ENCODE peak calls at places on chromosomes 7 and 10, in seven cellular contexts. One of them, this sample, is unnamed.

GRCh38 chr10:47255033-47255813 is 44.8 kb upstream of the GDF10 start:
- DNase-seq in cardiac muscle cell: no peak
- DNase-seq in neural progenitor cell: no peak
- DNase-seq in stomach: no peak
- DNase-seq in A549: no peak
- DNase-seq in GM23248: no peak
- DNase-seq in IMR-90: no peak
- DNase-seq in this sample: no peak

GRCh38 chr7:127514499-127514898 is 70.9 kb downstream of the GCC1 start:
- DNase-seq in stomach: no peak
- DNase-seq in A549: peak; percentile 31
- DNase-seq in neural progenitor cell: peak; percentile 56
- DNase-seq in cardiac muscle cell: peak; percentile 34
- DNase-seq in IMR-90: peak; percentile 39
- DNase-seq in GM23248: peak; percentile 54
- DNase-seq in this sample: peak; percentile 32

GRCh38 chr7:111633878-111634277 is 71.6 kb upstream of the IMMP2L start:
- DNase-seq in neural progenitor cell: no peak
- DNase-seq in GM23248: no peak
- DNase-seq in IMR-90: no peak
- DNase-seq in stomach: no peak
- DNase-seq in A549: no peak
- DNase-seq in cardiac muscle cell: no peak
- DNase-seq in this sample: no peak

GRCh38 chr10:86045896-86046295 is 320.7 kb downstream of the GRID1 start:
- DNase-seq in IMR-90: no peak
- DNase-seq in A549: no peak
- DNase-seq in cardiac muscle cell: no peak
- DNase-seq in neural progenitor cell: no peak
- DNase-seq in GM23248: no peak
- DNase-seq in stomach: no peak
- DNase-seq in this sample: no peak

GRCh38 chr10:99125879-99126278 is 109.8 kb downstream of the HPSE2 start:
- DNase-seq in cardiac muscle cell: peak; percentile 49
- DNase-seq in neural progenitor cell: no peak
- DNase-seq in GM23248: no peak
- DNase-seq in stomach: no peak
- DNase-seq in IMR-90: no peak
- DNase-seq in A549: no peak
- DNase-seq in this sample: no peak

GRCh38 chr7:49787980-49788379 is 14.5 kb downstream of the VWC2 start:
- DNase-seq in neural progenitor cell: no peak
- DNase-seq in A549: no peak
- DNase-seq in GM23248: no peak
- DNase-seq in stomach: no peak
- DNase-seq in IMR-90: no peak
- DNase-seq in cardiac muscle cell: no peak
- DNase-seq in this sample: no peak

GRCh38 chr7:101618916-101619315 is 10.2 kb downstream of the MYL10 start:
- DNase-seq in A549: no peak
- DNase-seq in GM23248: no peak
- DNase-seq in stomach: no peak
- DNase-seq in neural progenitor cell: no peak
- DNase-seq in IMR-90: no peak
- DNase-seq in cardiac muscle cell: no peak
- DNase-seq in this sample: no peak

GRCh38 chr7:115676080-115676479 is 354.5 kb downstream of the TFEC start:
- DNase-seq in cardiac muscle cell: no peak
- DNase-seq in stomach: no peak
- DNase-seq in neural progenitor cell: peak; percentile 40
- DNase-seq in A549: no peak
- DNase-seq in GM23248: peak; percentile 60
- DNase-seq in IMR-90: peak; percentile 66
- DNase-seq in this sample: no peak

GRCh38 chr7:5532520-5533335 is 109.1 kb upstream of the TNRC18 start:
- DNase-seq in IMR-90: no peak
- DNase-seq in A549: no peak
- DNase-seq in neural progenitor cell: peak; percentile 47
- DNase-seq in GM23248: peak; percentile 42
- DNase-seq in stomach: peak; percentile 78
- DNase-seq in cardiac muscle cell: peak; percentile 45
- DNase-seq in this sample: peak; percentile 93

GRCh38 chr7:148084138-148084537 is 506.4 kb upstream of the C7orf33 start:
- DNase-seq in IMR-90: peak; percentile 19
- DNase-seq in stomach: peak; percentile 52
- DNase-seq in GM23248: peak; percentile 49
- DNase-seq in A549: no peak
- DNase-seq in cardiac muscle cell: peak; percentile 77
- DNase-seq in neural progenitor cell: peak; percentile 80
- DNase-seq in this sample: peak; percentile 19

GRCh38 chr10:45375716-45376231 is 1.8 kb downstream of the ALOX5 start:
- DNase-seq in GM23248: no peak
- DNase-seq in IMR-90: no peak
- DNase-seq in stomach: no peak
- DNase-seq in cardiac muscle cell: no peak
- DNase-seq in A549: no peak
- DNase-seq in neural progenitor cell: no peak
- DNase-seq in this sample: no peak

GRCh38 chr7:27689045-27689877 is 26.6 kb upstream of the HIBADH start:
- DNase-seq in A549: no peak
- DNase-seq in cardiac muscle cell: peak; percentile 5
- DNase-seq in GM23248: peak; percentile 26
- DNase-seq in IMR-90: peak; percentile 31
- DNase-seq in stomach: no peak
- DNase-seq in neural progenitor cell: peak; percentile 65
- DNase-seq in this sample: peak; percentile 49

DNA sequence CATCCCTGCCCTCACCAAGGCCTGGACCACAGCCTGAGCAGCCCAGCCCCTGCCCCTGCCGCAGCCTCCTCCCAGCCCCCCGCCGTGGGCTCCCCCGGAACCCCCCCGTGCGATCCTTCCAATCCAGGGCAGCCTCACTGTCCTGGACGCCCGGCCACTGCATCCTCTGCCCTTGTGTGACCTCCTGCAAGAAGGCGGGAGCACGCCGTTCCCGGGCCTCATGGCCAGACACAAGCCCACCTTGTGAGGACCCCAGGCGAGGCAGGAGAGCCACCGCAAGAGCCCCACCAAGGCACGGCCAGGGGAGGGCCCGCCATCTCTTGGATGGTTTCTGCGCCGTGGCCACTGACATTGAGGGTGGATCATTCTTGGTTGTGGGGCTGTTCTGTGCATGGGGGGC is 7.8 kb upstream of the LFNG start:
- DNase-seq in cardiac muscle cell: no peak
- DNase-seq in GM23248: no peak
- DNase-seq in neural progenitor cell: no peak
- DNase-seq in IMR-90: no peak
- DNase-seq in stomach: no peak
- DNase-seq in A549: no peak
- DNase-seq in this sample: no peak
- H3K4me1 ChIP-seq in cardiac muscle cell: no peaks in the 10 kb centered on the region
- H3K4me1 ChIP-seq in GM23248: peaks cover 19% of the 10 kb centered on the region
- H3K4me1 ChIP-seq in neural progenitor cell: peaks cover 47% of the 10 kb centered on the region
- H3K4me1 ChIP-seq in IMR-90: peaks cover 14% of the 10 kb centered on the region
- H3K4me1 ChIP-seq in stomach: peaks cover 51% of the 10 kb centered on the region
- H3K4me1 ChIP-seq in A549: peaks cover 30% of the 10 kb centered on the region
- H3K4me1 ChIP-seq in this sample: peaks cover 3% of the 10 kb centered on the region

GRCh38 chr7:99793443-99793842 is 9.5 kb upstream of the CYP3A4 start:
- DNase-seq in neural progenitor cell: no peak
- DNase-seq in A549: no peak
- DNase-seq in stomach: no peak
- DNase-seq in IMR-90: no peak
- DNase-seq in cardiac muscle cell: no peak
- DNase-seq in GM23248: no peak
- DNase-seq in this sample: no peak

GRCh38 chr7:99791021-99791420 is 7.0 kb upstream of the CYP3A4 start:
- DNase-seq in IMR-90: peak; percentile 17
- DNase-seq in stomach: no peak
- DNase-seq in neural progenitor cell: no peak
- DNase-seq in A549: no peak
- DNase-seq in GM23248: peak; percentile 61
- DNase-seq in cardiac muscle cell: no peak
- DNase-seq in this sample: no peak

GRCh38 chr7:99791667-99792356 is 7.8 kb upstream of the CYP3A4 start:
- DNase-seq in GM23248: no peak
- DNase-seq in neural progenitor cell: no peak
- DNase-seq in A549: no peak
- DNase-seq in cardiac muscle cell: no peak
- DNase-seq in IMR-90: no peak
- DNase-seq in stomach: no peak
- DNase-seq in this sample: peak; percentile 88

GRCh38 chr7:99792983-99793382 is 9.0 kb upstream of the CYP3A4 start:
- DNase-seq in stomach: no peak
- DNase-seq in GM23248: no peak
- DNase-seq in A549: no peak
- DNase-seq in neural progenitor cell: no peak
- DNase-seq in IMR-90: no peak
- DNase-seq in cardiac muscle cell: no peak
- DNase-seq in this sample: peak; percentile 88

GRCh38 chr7:99794585-99795502 is 10.9 kb upstream of the CYP3A4 start:
- DNase-seq in cardiac muscle cell: no peak
- DNase-seq in stomach: no peak
- DNase-seq in A549: peak; percentile 20
- DNase-seq in neural progenitor cell: no peak
- DNase-seq in GM23248: peak; percentile 7
- DNase-seq in IMR-90: no peak
- DNase-seq in this sample: peak; percentile 65
- H3K27ac ChIP-seq in cardiac muscle cell: no peak overlapping the region
- H3K27ac ChIP-seq in stomach: no peak overlapping the region
- H3K27ac ChIP-seq in A549: peak overlapping the region; percentile 75
- H3K27ac ChIP-seq in neural progenitor cell: no peak overlapping the region
- H3K27ac ChIP-seq in GM23248: no peak overlapping the region
- H3K27ac ChIP-seq in IMR-90: no peak overlapping the region
- H3K27ac ChIP-seq in this sample: peak overlapping the region; percentile 75

DNA sequence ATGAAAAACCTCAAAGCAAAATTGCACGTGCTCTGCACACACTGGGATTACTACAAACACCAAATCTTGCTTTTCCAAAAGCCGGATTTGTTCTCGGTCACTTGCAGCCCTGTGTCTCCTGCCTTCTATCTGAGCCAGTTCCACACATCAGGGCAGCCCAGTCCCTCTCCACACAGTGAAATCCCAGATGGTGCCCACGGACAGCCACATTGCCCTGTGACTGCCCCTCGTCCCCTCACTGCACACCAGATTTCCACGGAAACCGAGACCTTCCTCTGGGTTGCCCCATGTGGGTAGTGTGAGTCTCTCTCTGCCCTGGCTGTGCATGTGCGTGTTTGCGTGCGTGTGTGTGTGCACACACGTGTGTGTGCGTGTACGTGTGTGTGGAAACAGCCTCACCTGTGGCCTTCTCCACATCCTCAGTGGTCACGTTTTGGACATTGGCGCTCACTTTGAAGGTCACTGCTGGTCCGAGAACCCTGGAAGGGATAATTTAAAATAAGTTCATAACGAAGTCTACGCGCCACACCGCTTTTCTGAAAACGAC is 506.7 kb downstream of the PTPRN2 start:
- DNase-seq in GM23248: no peak
- DNase-seq in IMR-90: no peak
- DNase-seq in cardiac muscle cell: no peak
- DNase-seq in neural progenitor cell: no peak
- DNase-seq in stomach: peak; percentile 17
- DNase-seq in A549: no peak
- DNase-seq in this sample: no peak
- H3K4me1 ChIP-seq in GM23248: no peaks in the 10 kb centered on the region
- H3K4me1 ChIP-seq in IMR-90: no peaks in the 10 kb centered on the region
- H3K4me1 ChIP-seq in cardiac muscle cell: no peaks in the 10 kb centered on the region
- H3K4me1 ChIP-seq in neural progenitor cell: no peaks in the 10 kb centered on the region
- H3K4me1 ChIP-seq in stomach: no peaks in the 10 kb centered on the region
- H3K4me1 ChIP-seq in A549: no peaks in the 10 kb centered on the region
- H3K4me1 ChIP-seq in this sample: no peaks in the 10 kb centered on the region

DNA sequence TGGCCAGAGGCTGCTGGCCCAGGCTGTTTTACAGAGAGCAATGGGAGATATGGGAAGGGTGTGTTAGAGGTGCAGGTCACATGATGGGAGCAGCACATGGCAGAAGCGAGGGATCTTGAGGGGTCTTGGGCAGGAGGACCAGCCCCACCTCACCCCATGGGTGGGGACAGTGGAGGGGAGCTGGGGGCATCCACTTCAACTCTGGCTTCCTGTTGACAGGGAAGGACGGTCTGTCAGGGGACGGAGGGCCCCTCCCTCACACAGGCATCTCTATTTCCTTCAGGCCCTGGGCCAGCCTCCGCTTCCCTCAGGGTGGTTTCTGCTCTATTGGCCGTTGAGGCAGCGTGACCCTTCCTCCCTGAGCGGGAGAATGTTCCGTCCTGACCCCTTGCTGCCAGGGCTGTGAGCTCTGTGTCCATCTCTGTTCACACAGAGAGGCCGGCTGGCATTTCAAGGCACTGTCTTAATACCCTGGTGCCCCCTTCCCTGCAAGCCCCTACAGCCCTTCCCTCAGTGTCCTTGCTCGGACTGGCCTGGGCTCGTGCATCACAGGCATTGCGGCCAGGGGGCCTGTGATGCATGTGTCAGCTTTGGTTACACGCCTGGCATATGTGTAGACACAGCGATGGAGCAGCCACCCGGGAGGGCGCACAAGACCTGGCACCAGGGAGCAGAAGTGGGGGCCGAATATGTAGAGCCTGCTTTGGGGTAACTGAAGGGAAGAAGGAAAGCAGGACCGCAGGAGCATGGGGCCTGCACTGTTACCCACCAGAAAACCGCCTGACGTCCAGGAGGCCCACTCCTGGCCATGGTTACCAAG is 31.8 kb downstream of the RAMP3 start:
- DNase-seq in cardiac muscle cell: no peak
- DNase-seq in A549: no peak
- DNase-seq in neural progenitor cell: no peak
- DNase-seq in stomach: peak; percentile 20
- DNase-seq in IMR-90: no peak
- DNase-seq in GM23248: no peak
- DNase-seq in this sample: no peak
- H3K27ac ChIP-seq in cardiac muscle cell: no peak overlapping the region
- H3K27ac ChIP-seq in A549: no peak overlapping the region
- H3K27ac ChIP-seq in neural progenitor cell: no peak overlapping the region
- H3K27ac ChIP-seq in stomach: no peak overlapping the region
- H3K27ac ChIP-seq in IMR-90: no peak overlapping the region
- H3K27ac ChIP-seq in GM23248: no peak overlapping the region
- H3K27ac ChIP-seq in this sample: no peak overlapping the region

GRCh38 chr7:91995391-91995790 is 54.7 kb downstream of the AKAP9 start:
- DNase-seq in A549: no peak
- DNase-seq in neural progenitor cell: no peak
- DNase-seq in cardiac muscle cell: no peak
- DNase-seq in GM23248: no peak
- DNase-seq in stomach: no peak
- DNase-seq in IMR-90: no peak
- DNase-seq in this sample: no peak
- H3K4me1 ChIP-seq in A549: no peaks in the 10 kb centered on the region
- H3K4me1 ChIP-seq in neural progenitor cell: no peaks in the 10 kb centered on the region
- H3K4me1 ChIP-seq in cardiac muscle cell: peaks cover 14% of the 10 kb centered on the region
- H3K4me1 ChIP-seq in GM23248: no peaks in the 10 kb centered on the region
- H3K4me1 ChIP-seq in stomach: no peaks in the 10 kb centered on the region
- H3K4me1 ChIP-seq in IMR-90: no peaks in the 10 kb centered on the region
- H3K4me1 ChIP-seq in this sample: no peaks in the 10 kb centered on the region

GRCh38 chr10:31927597-31928530 is 767 bp downstream of the ARHGAP12 start:
- DNase-seq in A549: peak; percentile 47
- DNase-seq in IMR-90: peak; percentile 44
- DNase-seq in neural progenitor cell: peak; percentile 85
- DNase-seq in cardiac muscle cell: peak; percentile 83
- DNase-seq in GM23248: peak; percentile 76
- DNase-seq in stomach: peak; percentile 50
- DNase-seq in this sample: peak; percentile 67
- H3K27ac ChIP-seq in A549: peak overlapping the region; percentile 97
- H3K27ac ChIP-seq in IMR-90: peak overlapping the region; percentile 63
- H3K27ac ChIP-seq in neural progenitor cell: peak overlapping the region; percentile 94
- H3K27ac ChIP-seq in cardiac muscle cell: peak overlapping the region; percentile 98
- H3K27ac ChIP-seq in GM23248: peak overlapping the region; percentile 93
- H3K27ac ChIP-seq in stomach: peak overlapping the region; percentile 90
- H3K27ac ChIP-seq in this sample: peak overlapping the region; percentile 95

This sample was measured in small intestine.